ENCODE peak calls at places on chromosomes 12 and 14, in six cellular contexts. One of them, this sample, is unnamed.

GRCh38 chr14:52068741-52069616 is at the start of gene NID2:
- DNase-seq in thyroid gland: peak; percentile 89
- DNase-seq in foreskin fibroblast: peak; percentile 97
- DNase-seq in HEK293T: peak; percentile 89
- DNase-seq in NCI-H510A treated with DMSO at 0.1 percent for 48 hours: no peak
- DNase-seq in NAMALWA: no peak
- DNase-seq in this sample: peak; percentile 55

GRCh38 chr14:79514700-79515099 is 696.6 kb downstream of the DIO2 start:
- DNase-seq in thyroid gland: no peak
- DNase-seq in foreskin fibroblast: no peak
- DNase-seq in NAMALWA: no peak
- DNase-seq in HEK293T: no peak
- DNase-seq in NCI-H510A treated with DMSO at 0.1 percent for 48 hours: no peak
- DNase-seq in this sample: no peak

GRCh38 chr12:59708484-59708883 is 112.7 kb downstream of the SLC16A7 start:
- DNase-seq in NAMALWA: no peak
- DNase-seq in NCI-H510A treated with DMSO at 0.1 percent for 48 hours: no peak
- DNase-seq in foreskin fibroblast: no peak
- DNase-seq in HEK293T: no peak
- DNase-seq in thyroid gland: no peak
- DNase-seq in this sample: no peak

GRCh38 chr12:110992909-110993308 is 72.5 kb upstream of the MYL2 start:
- DNase-seq in NCI-H510A treated with DMSO at 0.1 percent for 48 hours: no peak
- DNase-seq in NAMALWA: no peak
- DNase-seq in foreskin fibroblast: no peak
- DNase-seq in thyroid gland: no peak
- DNase-seq in HEK293T: no peak
- DNase-seq in this sample: no peak

GRCh38 chr12:65464930-65465329 is 186.4 kb downstream of the MSRB3 start:
- DNase-seq in thyroid gland: no peak
- DNase-seq in foreskin fibroblast: peak; percentile 88
- DNase-seq in HEK293T: no peak
- DNase-seq in NCI-H510A treated with DMSO at 0.1 percent for 48 hours: no peak
- DNase-seq in NAMALWA: no peak
- DNase-seq in this sample: no peak

GRCh38 chr12:41634096-41634495 is 446.0 kb downstream of the PDZRN4 start:
- DNase-seq in foreskin fibroblast: no peak
- DNase-seq in thyroid gland: no peak
- DNase-seq in NCI-H510A treated with DMSO at 0.1 percent for 48 hours: no peak
- DNase-seq in NAMALWA: no peak
- DNase-seq in HEK293T: no peak
- DNase-seq in this sample: no peak

GRCh38 chr12:110338754-110339153 is 57.7 kb downstream of the ATP2A2 start:
- DNase-seq in NAMALWA: peak; percentile 84
- DNase-seq in thyroid gland: no peak
- DNase-seq in HEK293T: no peak
- DNase-seq in NCI-H510A treated with DMSO at 0.1 percent for 48 hours: no peak
- DNase-seq in foreskin fibroblast: no peak
- DNase-seq in this sample: no peak

GRCh38 chr12:99135376-99135775 is 490.3 kb downstream of the APAF1 start:
- DNase-seq in NCI-H510A treated with DMSO at 0.1 percent for 48 hours: no peak
- DNase-seq in HEK293T: no peak
- DNase-seq in foreskin fibroblast: no peak
- DNase-seq in NAMALWA: no peak
- DNase-seq in thyroid gland: no peak
- DNase-seq in this sample: no peak

GRCh38 chr14:57982802-57983201 is 116.9 kb upstream of the SLC35F4 start:
- DNase-seq in HEK293T: no peak
- DNase-seq in NAMALWA: no peak
- DNase-seq in foreskin fibroblast: no peak
- DNase-seq in NCI-H510A treated with DMSO at 0.1 percent for 48 hours: peak; percentile 62
- DNase-seq in thyroid gland: peak; percentile 81
- DNase-seq in this sample: no peak

GRCh38 chr12:113778432-113779128 is 187.5 kb downstream of the RBM19 start:
- DNase-seq in HEK293T: no peak
- DNase-seq in NCI-H510A treated with DMSO at 0.1 percent for 48 hours: no peak
- DNase-seq in foreskin fibroblast: no peak
- DNase-seq in thyroid gland: no peak
- DNase-seq in NAMALWA: no peak
- DNase-seq in this sample: no peak

GRCh38 chr14:54689928-54690327 is 123.0 kb downstream of the SAMD4A start:
- DNase-seq in HEK293T: no peak
- DNase-seq in NCI-H510A treated with DMSO at 0.1 percent for 48 hours: no peak
- DNase-seq in NAMALWA: no peak
- DNase-seq in foreskin fibroblast: no peak
- DNase-seq in thyroid gland: no peak
- DNase-seq in this sample: no peak

GRCh38 chr12:69196302-69197288 is 42.8 kb upstream of the CPSF6 start:
- DNase-seq in foreskin fibroblast: peak; percentile 3
- DNase-seq in NCI-H510A treated with DMSO at 0.1 percent for 48 hours: no peak
- DNase-seq in thyroid gland: no peak
- DNase-seq in NAMALWA: peak; percentile 53
- DNase-seq in HEK293T: no peak
- DNase-seq in this sample: no peak

GRCh38 chr12:632102-632696 is 31.0 kb downstream of the NINJ2 start:
- DNase-seq in foreskin fibroblast: peak; percentile 67
- DNase-seq in NCI-H510A treated with DMSO at 0.1 percent for 48 hours: peak; percentile 21
- DNase-seq in NAMALWA: no peak
- DNase-seq in thyroid gland: peak; percentile 57
- DNase-seq in HEK293T: no peak
- DNase-seq in this sample: peak; percentile 81

GRCh38 chr12:93032748-93033147 is 103.7 kb upstream of the EEA1 start:
- DNase-seq in foreskin fibroblast: no peak
- DNase-seq in HEK293T: no peak
- DNase-seq in thyroid gland: no peak
- DNase-seq in NCI-H510A treated with DMSO at 0.1 percent for 48 hours: no peak
- DNase-seq in NAMALWA: no peak
- DNase-seq in this sample: no peak

This sample was measured in HuH-7.5.